ENCODE peak calls at places on chromosomes 16 and 17, in four cellular contexts. Z is IMR-90, F is H9, S is H1. J is an unnamed sample.

GRCh38 chr17:40558300-40558584 is 7.0 kb downstream of the CCR7 start:
- DNase-seq in Z (no peak), F (no peak), S (no peak), J (no peak)

GRCh38 chr16:2769100-2769529 is 8.0 kb downstream of the ELOB start:
- DNase-seq in Z (no peak), F (no peak), S (no peak), J (no peak)

GRCh38 chr16:56628486-56629035 is 3.0 kb downstream of the MT1E start:
- DNase-seq in Z (no peak), F (no peak), S (no peak), J (no peak)

GRCh38 chr17:75031972-75032895 is 14.5 kb downstream of the ATP5PD start:
- DNase-seq in Z (peak; percentile 84), F (peak; percentile 68), S (no peak), J (peak; percentile 53)

GRCh38 chr17:74452027-74452840 is 14.2 kb upstream of the CD300A start:
- DNase-seq in Z (no peak), F (peak; percentile 49), S (no peak), J (peak; percentile 41)

GRCh38 chr16:59634951-59635350 is 900.8 kb upstream of the GOT2 start:
- DNase-seq in Z (peak; percentile 22), F (no peak), S (no peak), J (no peak)

GRCh38 chr16:2514333-2515179 is 804 bp downstream of the ATP6V0C start:
- DNase-seq in Z (no peak), F (peak; percentile 39), S (no peak), J (peak; percentile 55)

GRCh38 chr17:72903522-72903921 is 189.0 kb downstream of the SLC39A11 start:
- DNase-seq in Z (no peak), F (no peak), S (no peak), J (no peak)

GRCh38 chr17:46039592-46040186 is 40.6 kb downstream of the STH start:
- DNase-seq in Z (no peak), F (no peak), S (no peak), J (no peak)

GRCh38 chr16:12804395-12804794 is 708 bp upstream of the CPPED1 start:
- DNase-seq in Z (no peak), F (no peak), S (no peak), J (no peak)

GRCh38 chr17:7281074-7281952 is at the start of gene SLC2A4:
- DNase-seq in Z (peak; percentile 90), F (peak; percentile 99), S (peak; percentile 96), J (peak; percentile 99)

GRCh38 chr16:3587547-3588110 is 10.4 kb upstream of the NLRC3 start:
- DNase-seq in Z (no peak), F (no peak), S (no peak), J (peak; percentile 18)

GRCh38 chr17:78915872-78916632 is 9.1 kb downstream of the TIMP2 start:
- DNase-seq in Z (no peak), F (no peak), S (no peak), J (peak; percentile 57)

GRCh38 chr16:768428-768827 is 7.9 kb downstream of the MSLN start:
- DNase-seq in Z (no peak), F (no peak), S (no peak), J (no peak)

GRCh38 chr16:20886320-20886719 is 13.8 kb downstream of the DCUN1D3 start:
- DNase-seq in Z (no peak), F (no peak), S (no peak), J (no peak)

GRCh38 chr17:76792348-76792747 is 54.4 kb downstream of the MFSD11 start:
- DNase-seq in Z (no peak), F (no peak), S (no peak), J (no peak)

GRCh38 chr17:46910179-46910927 is 12.6 kb upstream of the GOSR2 start:
- DNase-seq in Z (no peak), F (no peak), S (no peak), J (no peak)

GRCh38 chr17:74758846-74759163 is 10.4 kb downstream of the NHERF1 start:
- DNase-seq in Z (peak; percentile 27), F (no peak), S (no peak), J (no peak)

GRCh38 chr16:65725156-65725845 is 603.4 kb upstream of the CDH11 start:
- DNase-seq in Z (peak; percentile 62), F (no peak), S (no peak), J (no peak)

GRCh38 chr17:62791235-62792121 is 16.6 kb downstream of the MARCHF10 start:
- DNase-seq in Z (peak; percentile 95), F (no peak), S (no peak), J (no peak)

GRCh38 chr16:16004314-16004749 is 54.9 kb downstream of the ABCC1 start:
- DNase-seq in Z (peak; percentile 95), F (no peak), S (no peak), J (no peak)

GRCh38 chr17:17151962-17152361 is 54.2 kb downstream of the PLD6 start:
- DNase-seq in Z (peak; percentile 96), F (no peak), S (no peak), J (no peak)

GRCh38 chr16:85402910-85403692 is 210.0 kb upstream of the GSE1 start:
- DNase-seq in Z (peak; percentile 77), F (no peak), S (no peak), J (peak; percentile 59)

GRCh38 chr17:35371934-35372333 is 1.5 kb downstream of the SLFN11 start:
- DNase-seq in Z (no peak), F (no peak), S (no peak), J (no peak)

GRCh38 chr17:75843577-75844529 is at the start of gene UNC13D:
- DNase-seq in Z (no peak), F (peak; percentile 60), S (no peak), J (no peak)

GRCh38 chr16:51095114-51095872 is 55.8 kb downstream of the SALL1 start:
- DNase-seq in Z (no peak), F (no peak), S (no peak), J (peak; percentile 7)

GRCh38 chr17:81428121-81428515 is 32.9 kb downstream of the BAHCC1 start:
- DNase-seq in Z (no peak), F (no peak), S (no peak), J (no peak)

GRCh38 chr16:2715519-2715918 is 4.5 kb downstream of the PRSS27 start:
- DNase-seq in Z (peak; percentile 46), F (peak; percentile 77), S (no peak), J (peak; percentile 59)

GRCh38 chr16:84307209-84307954 is 12.7 kb downstream of the WFDC1 start:
- DNase-seq in Z (no peak), F (no peak), S (no peak), J (no peak)

GRCh38 chr17:37187262-37187661 is 188.5 kb upstream of the C17orf78 start:
- DNase-seq in Z (peak; percentile 49), F (no peak), S (no peak), J (no peak)

GRCh38 chr16:11871193-11871592 is 19.9 kb upstream of the RSL1D1 start:
- DNase-seq in Z (peak; percentile 30), F (peak; percentile 66), S (peak; percentile 38), J (peak; percentile 87)

GRCh38 chr16:67652578-67653130 is 7.4 kb downstream of the ACD start:
- DNase-seq in Z (no peak), F (peak; percentile 69), S (no peak), J (peak; percentile 78)

GRCh38 chr16:81313731-81314602 is 795 bp upstream of the GAN start:
- DNase-seq in Z (no peak), F (peak; percentile 69), S (peak; percentile 58), J (peak; percentile 93)

GRCh38 chr16:6095414-6095813 is 997.8 kb upstream of the EEF2KMT start:
- DNase-seq in Z (no peak), F (no peak), S (no peak), J (no peak)

GRCh38 chr16:13873835-13874438 is 46.0 kb upstream of the ERCC4 start:
- DNase-seq in Z (peak; percentile 2), F (peak; percentile 54), S (no peak), J (peak; percentile 67)
- H4K5ac ChIP-seq in Z (no peak overlapping the region), F (no peak overlapping the region), S (no peak overlapping the region), J (no peak overlapping the region)

DNA sequence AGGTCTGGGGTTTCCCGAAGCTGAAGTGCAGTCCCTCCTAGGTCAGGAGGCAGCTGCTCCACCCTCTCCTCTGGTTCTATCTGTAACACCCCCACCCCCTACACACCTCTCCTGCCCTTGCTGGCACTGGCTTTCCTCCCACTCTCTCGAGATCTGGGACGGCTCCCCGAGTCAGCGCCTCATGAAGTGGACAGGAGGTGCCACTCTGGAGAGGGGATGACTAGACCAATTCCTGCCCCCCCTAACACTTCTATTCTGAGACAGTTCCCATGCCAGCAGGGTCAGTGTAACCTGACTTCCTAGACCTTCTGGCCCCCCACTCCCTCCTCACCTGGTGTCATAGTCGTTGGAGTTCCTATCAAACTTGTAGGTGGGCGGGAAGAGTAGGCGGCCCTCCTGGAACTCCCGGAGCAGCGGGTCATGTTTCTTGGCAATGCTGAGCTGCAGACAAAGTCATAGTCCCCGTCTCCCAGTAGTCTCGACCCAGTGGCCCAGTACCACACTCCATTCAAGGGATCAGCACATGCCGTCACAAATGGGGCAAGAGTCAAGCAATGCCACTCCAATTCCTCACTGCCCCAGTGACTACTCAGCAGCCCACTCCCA is 9.7 kb downstream of the INPP5K start:
- DNase-seq in Z (no peak), F (no peak), S (no peak), J (no peak)
- H2BK120ac ChIP-seq in Z (no peak overlapping the region), F (no peak overlapping the region), S (no peak overlapping the region), J (no peak overlapping the region)

GRCh38 chr16:24826096-24826690 is 19.6 kb upstream of the SLC5A11 start:
- DNase-seq in Z (no peak), F (no peak), S (no peak), J (no peak)
- H4K5ac ChIP-seq in Z (no peak overlapping the region), F (no peak overlapping the region), S (no peak overlapping the region), J (no peak overlapping the region)

DNA sequence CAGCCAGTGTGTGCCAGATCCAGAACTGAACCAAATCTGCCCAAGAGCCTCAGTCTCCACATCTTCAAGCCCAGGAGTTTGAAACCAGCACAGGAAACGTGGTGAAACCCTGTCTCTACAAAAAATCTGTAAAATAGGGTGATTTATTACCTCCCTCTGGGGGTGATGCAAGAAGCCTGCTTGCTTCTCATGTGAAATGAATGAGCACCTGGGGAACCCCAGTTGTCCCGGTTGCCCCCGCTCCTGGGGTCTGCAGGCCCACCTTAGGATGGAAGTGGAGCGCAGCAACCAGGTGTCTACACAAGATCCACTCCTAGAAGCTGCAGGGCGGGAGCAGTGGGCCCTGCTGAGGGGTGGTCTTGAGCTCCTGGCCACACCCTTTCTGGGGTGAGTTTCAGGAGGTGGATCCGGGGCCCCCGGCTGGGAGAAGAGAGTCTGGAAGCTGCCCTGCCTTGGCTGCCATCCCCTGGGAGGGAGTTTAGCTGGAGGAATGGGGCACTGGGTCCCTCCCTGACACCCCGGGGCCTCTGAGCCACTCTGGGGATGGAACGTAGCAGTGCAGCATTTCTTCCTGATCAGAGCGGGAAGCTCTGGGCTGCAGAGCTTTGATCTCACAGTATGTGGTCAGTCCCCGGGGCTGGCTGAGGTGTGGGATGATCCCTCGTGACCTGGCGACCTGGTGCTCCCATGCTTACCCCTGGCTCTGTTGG is 117.8 kb downstream of the RAB11FIP4 start:
- DNase-seq in Z (no peak), F (no peak), S (no peak), J (no peak)
- H2BK120ac ChIP-seq in Z (no peak overlapping the region), F (no peak overlapping the region), S (no peak overlapping the region), J (no peak overlapping the region)

DNA sequence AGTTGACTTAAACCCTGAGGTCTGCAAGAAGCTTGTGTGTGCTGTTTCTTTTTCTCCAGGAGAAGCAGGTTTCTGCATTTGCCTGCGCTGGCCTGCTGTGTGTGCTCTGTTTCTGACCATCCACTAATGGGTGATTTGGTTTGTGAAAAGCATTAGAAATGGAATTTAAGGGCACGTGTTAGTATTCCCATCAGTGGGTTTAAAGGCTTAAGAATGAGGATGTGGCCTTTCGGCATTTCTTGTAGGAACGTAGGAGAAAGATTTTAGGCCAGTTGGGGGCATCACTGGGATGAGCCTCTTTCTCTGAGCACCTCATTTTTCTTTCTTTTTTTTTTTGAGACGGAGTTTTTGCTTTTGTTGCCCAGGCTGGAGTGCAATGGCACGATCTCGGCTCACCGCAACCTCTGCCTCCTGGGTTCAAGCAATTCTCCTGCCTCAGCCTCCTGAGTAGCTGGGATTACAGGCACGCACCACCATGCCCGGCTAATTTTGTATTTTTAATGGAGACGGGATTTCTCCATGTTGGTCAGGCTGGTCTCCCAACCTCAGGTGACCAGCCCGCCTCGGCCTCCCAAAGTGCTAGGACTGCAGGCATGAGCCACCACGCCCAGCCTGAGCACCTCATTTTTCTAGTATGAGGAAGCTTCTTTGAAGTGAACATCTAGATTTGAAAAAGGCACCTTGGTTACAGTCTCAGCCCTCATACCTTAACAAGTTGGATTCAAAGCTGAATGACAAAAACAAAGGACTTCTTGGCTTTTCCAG is 110.3 kb downstream of the BANP start:
- DNase-seq in Z (no peak), F (no peak), S (no peak), J (no peak)
- H4K5ac ChIP-seq in Z (peak overlapping the region; percentile 26), F (no peak overlapping the region), S (no peak overlapping the region), J (no peak overlapping the region)

J was measured in mesendoderm.